ENCODE peak calls at places on chromosomes 2 and 18, in four cellular contexts. One of them, this sample, is unnamed.

GRCh38 chr18:24443870-24444269 is 16.6 kb upstream of the HRH4 start:
- DNase-seq in Calu3: no peak
- DNase-seq in HFFc6: no peak
- DNase-seq in stomach: no peak
- DNase-seq in this sample: no peak

GRCh38 chr2:96329416-96329815 is 4.3 kb downstream of the ITPRIPL1 start:
- DNase-seq in Calu3: no peak
- DNase-seq in stomach: no peak
- DNase-seq in HFFc6: peak; percentile 76
- DNase-seq in this sample: no peak

GRCh38 chr2:36708119-36708741 is 11.7 kb downstream of the VIT start:
- DNase-seq in stomach: no peak
- DNase-seq in Calu3: no peak
- DNase-seq in HFFc6: peak; percentile 78
- DNase-seq in this sample: no peak

GRCh38 chr2:214076527-214076926 is 334.3 kb upstream of the VWC2L start:
- DNase-seq in HFFc6: peak; percentile 70
- DNase-seq in stomach: no peak
- DNase-seq in Calu3: no peak
- DNase-seq in this sample: no peak

GRCh38 chr2:52934354-52934898 is 833.2 kb upstream of the CHAC2 start:
- DNase-seq in HFFc6: peak; percentile 20
- DNase-seq in Calu3: peak; percentile 25
- DNase-seq in stomach: no peak
- DNase-seq in this sample: no peak

GRCh38 chr2:189183170-189183569 is 3.6 kb upstream of the COL5A2 start:
- DNase-seq in stomach: no peak
- DNase-seq in Calu3: no peak
- DNase-seq in HFFc6: no peak
- DNase-seq in this sample: no peak

GRCh38 chr2:101672047-101672446 is 25.5 kb upstream of the MAP4K4 start:
- DNase-seq in Calu3: no peak
- DNase-seq in stomach: no peak
- DNase-seq in HFFc6: no peak
- DNase-seq in this sample: no peak

GRCh38 chr2:24466871-24467870 is 23.9 kb upstream of the NCOA1 start:
- DNase-seq in stomach: no peak
- DNase-seq in Calu3: no peak
- DNase-seq in HFFc6: no peak
- DNase-seq in this sample: no peak

GRCh38 chr2:46151582-46151981 is 145.6 kb upstream of the EPAS1 start:
- DNase-seq in stomach: no peak
- DNase-seq in Calu3: peak; percentile 17
- DNase-seq in HFFc6: no peak
- DNase-seq in this sample: no peak

GRCh38 chr2:234187646-234188174 is 137.2 kb downstream of the SPP2 start:
- DNase-seq in stomach: no peak
- DNase-seq in Calu3: no peak
- DNase-seq in HFFc6: no peak
- DNase-seq in this sample: no peak

GRCh38 chr2:234193977-234194563 is 143.6 kb downstream of the SPP2 start:
- DNase-seq in HFFc6: no peak
- DNase-seq in Calu3: no peak
- DNase-seq in stomach: no peak
- DNase-seq in this sample: no peak

GRCh38 chr2:234191819-234192407 is 141.4 kb downstream of the SPP2 start:
- DNase-seq in stomach: no peak
- DNase-seq in HFFc6: no peak
- DNase-seq in Calu3: no peak
- DNase-seq in this sample: no peak

GRCh38 chr2:234189786-234190185 is 139.3 kb downstream of the SPP2 start:
- DNase-seq in stomach: no peak
- DNase-seq in Calu3: no peak
- DNase-seq in HFFc6: no peak
- DNase-seq in this sample: no peak

GRCh38 chr2:234189230-234189629 is 138.7 kb downstream of the SPP2 start:
- DNase-seq in stomach: no peak
- DNase-seq in HFFc6: no peak
- DNase-seq in Calu3: no peak
- DNase-seq in this sample: no peak
- TF ChIP-seq CTCF in stomach: no peak
- TF ChIP-seq CTCF in HFFc6: no peak
- TF ChIP-seq CTCF in Calu3: no peak
- TF ChIP-seq CTCF in this sample: no peak

DNA sequence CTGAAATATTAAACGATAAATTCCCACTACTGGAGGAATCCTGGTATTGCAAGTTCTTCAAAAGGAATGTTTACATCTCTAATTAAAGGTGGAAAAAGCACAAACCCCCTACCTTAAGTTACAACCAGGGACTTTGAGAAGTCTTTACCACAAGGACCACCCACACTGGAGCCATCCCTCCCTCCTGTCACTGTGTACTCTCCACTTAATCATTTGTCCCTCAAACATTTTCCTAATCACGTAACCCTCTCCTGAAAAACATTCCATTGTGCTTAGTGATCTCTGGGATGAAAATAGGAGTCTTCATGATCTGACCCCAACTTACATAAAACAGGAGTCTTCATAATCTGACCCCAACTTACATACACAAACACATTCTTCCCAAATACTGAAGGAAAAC is 85.7 kb downstream of the SUCLG1 start:
- DNase-seq in Calu3: no peak
- DNase-seq in stomach: no peak
- DNase-seq in HFFc6: no peak
- DNase-seq in this sample: no peak
- TF ChIP-seq CTCF in Calu3: no peak
- TF ChIP-seq CTCF in stomach: no peak
- TF ChIP-seq CTCF in HFFc6: no peak
- TF ChIP-seq CTCF in this sample: no peak

GRCh38 chr2:17171446-17172049 is 346.7 kb downstream of the RAD51AP2 start:
- DNase-seq in HFFc6: no peak
- DNase-seq in stomach: peak; percentile 27
- DNase-seq in Calu3: peak; percentile 6
- DNase-seq in this sample: no peak
- TF ChIP-seq CTCF in HFFc6: no peak
- TF ChIP-seq CTCF in stomach: peak; percentile 42
- TF ChIP-seq CTCF in Calu3: peak; percentile 39
- TF ChIP-seq CTCF in this sample: no peak

DNA sequence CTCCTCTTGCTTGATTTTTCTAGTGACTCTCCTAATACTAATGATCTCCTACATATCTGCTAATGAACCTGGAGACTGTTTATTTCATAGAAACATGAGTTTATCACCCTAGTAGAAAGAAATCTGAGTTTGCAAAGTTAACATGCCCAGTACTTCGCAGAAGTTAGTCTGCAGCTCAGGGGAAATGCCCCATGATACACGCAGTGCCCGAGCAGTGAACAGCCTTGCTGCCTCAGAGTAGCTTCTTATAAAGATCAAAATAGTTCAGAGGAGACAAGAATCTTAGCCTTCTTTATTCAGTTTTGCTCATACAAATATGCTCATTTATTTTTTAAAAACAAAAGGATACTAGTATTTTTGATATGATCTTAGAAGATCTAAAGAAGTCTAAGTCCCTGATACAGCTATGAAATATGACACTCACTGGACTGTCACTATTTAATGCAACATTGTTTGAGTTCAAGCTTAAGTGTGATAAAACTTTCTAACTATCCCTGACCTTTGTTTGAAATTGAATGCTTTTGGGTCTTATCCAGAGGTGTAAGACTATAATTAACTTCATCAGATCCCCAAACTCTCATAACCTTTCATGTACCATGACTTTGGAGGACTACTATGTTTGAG is 20.5 kb downstream of the FRZB start:
- DNase-seq in Calu3: no peak
- DNase-seq in HFFc6: no peak
- DNase-seq in stomach: no peak
- DNase-seq in this sample: no peak
- TF ChIP-seq CTCF in Calu3: no peak
- TF ChIP-seq CTCF in HFFc6: no peak
- TF ChIP-seq CTCF in stomach: no peak
- TF ChIP-seq CTCF in this sample: no peak

GRCh38 chr2:143282684-143283083 is 153.5 kb downstream of the ARHGAP15 start:
- DNase-seq in HFFc6: no peak
- DNase-seq in stomach: no peak
- DNase-seq in Calu3: no peak
- DNase-seq in this sample: no peak
- TF ChIP-seq CTCF in HFFc6: peak; percentile 45
- TF ChIP-seq CTCF in stomach: no peak
- TF ChIP-seq CTCF in Calu3: no peak
- TF ChIP-seq CTCF in this sample: no peak

GRCh38 chr18:52422985-52423601 is 83.1 kb downstream of the DCC start:
- DNase-seq in stomach: no peak
- DNase-seq in HFFc6: no peak
- DNase-seq in Calu3: no peak
- DNase-seq in this sample: no peak
- TF ChIP-seq CTCF in stomach: no peak
- TF ChIP-seq CTCF in HFFc6: no peak
- TF ChIP-seq CTCF in Calu3: no peak
- TF ChIP-seq CTCF in this sample: no peak

DNA sequence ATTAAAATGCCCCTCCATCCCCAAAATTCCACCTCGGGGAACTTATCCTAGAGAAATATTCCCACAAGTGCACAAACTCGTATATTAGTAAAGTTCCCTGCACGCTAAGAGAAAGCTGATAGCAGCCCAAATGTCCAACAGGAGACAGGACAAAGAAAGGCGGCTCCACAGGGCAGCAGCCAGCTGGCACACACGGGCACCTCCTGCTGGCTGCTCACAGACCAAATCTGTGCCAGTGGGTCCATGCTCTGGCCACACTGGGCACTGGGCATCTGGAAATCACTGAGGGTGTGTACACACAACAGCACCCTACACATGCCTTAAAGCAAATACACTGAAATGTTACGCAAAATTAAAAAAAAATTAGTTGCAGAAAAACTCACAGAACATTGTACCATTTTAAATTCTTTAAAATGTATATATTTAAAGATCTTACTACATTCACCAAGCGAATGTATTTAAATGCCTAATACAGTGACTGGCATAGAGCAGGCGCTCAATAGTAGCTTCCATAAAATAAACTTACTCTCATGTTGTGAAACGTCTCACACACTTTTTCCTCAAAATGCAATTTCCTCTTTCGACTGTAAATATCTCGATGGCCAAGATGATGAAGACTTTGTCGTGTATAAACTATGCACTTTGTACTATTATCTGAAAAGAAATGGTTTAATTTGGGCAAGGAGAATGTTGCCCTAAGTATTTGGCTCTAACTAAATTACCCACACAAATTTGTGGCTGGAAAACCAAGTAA is 19.4 kb downstream of the ZNF516 start:
- DNase-seq in Calu3: no peak
- DNase-seq in stomach: no peak
- DNase-seq in HFFc6: no peak
- DNase-seq in this sample: no peak
- TF ChIP-seq CTCF in Calu3: no peak
- TF ChIP-seq CTCF in stomach: no peak
- TF ChIP-seq CTCF in HFFc6: peak; percentile 68
- TF ChIP-seq CTCF in this sample: no peak

DNA sequence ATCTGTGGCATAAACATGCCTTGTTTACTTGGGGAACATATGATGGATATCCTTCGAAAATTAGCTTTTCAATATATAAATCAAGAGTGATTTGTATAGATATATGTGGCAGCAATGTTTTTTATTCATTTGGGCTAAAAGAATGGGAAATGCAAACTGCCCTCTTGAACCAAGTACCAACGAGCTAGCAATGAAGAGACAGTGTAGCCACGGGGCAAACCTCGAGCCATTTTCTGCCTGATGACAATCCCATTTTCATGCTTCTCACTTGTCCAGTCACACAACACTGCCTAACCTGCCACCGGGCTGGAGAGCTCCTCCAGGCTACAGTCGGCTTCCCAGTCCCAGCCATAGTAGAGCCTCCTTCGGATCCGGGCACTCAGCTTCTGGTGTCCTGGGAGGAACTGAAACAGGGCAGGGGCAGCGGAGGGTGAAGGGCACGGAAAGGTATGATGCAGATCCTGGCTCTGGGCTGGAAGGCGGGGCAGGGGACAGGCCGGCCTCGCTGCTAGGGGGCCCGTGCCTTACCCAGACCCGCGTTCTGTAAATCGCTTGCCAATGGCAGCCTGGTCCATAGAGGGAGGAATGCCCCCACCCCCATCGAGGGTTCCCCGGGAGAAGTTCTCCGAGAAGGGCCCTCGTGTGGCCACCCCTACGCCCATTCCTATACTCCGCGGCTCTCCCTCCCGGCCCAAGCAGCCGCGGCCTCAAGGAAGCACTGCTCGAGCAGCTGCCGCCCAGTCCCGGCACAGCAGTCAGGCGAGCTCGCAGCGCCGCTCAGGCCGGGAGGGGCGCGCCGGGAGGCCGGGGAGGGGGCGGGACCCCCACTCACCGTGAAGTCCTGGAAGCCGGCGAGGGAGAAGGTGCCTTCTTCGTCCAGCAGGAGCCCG is 552 bp downstream of the CNPPD1 start:
- DNase-seq in Calu3: peak; percentile 60
- DNase-seq in HFFc6: peak; percentile 30
- DNase-seq in stomach: peak; percentile 58
- DNase-seq in this sample: peak; percentile 69
- TF ChIP-seq CTCF in Calu3: no peak
- TF ChIP-seq CTCF in HFFc6: peak; percentile 53
- TF ChIP-seq CTCF in stomach: no peak
- TF ChIP-seq CTCF in this sample: no peak

DNA sequence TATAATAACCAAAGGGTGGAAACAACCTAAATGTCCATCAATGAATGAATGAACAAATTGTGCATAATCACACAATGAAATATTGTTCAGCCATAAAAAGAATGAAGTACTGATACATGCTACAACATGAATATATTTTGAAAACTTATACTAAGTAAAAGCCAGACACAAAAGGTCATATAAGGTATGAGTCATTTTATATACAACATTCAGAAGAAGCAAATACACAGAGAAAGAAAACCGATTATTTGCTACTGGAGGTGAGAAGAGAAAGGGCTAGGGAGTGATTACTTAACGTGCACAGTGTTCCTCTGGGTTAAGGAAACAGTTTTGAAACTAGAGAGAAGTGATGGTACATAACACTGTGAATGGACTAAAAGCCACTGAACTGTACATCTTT is 105.3 kb downstream of the GORASP2 start:
- DNase-seq in HFFc6: no peak
- DNase-seq in Calu3: no peak
- DNase-seq in stomach: no peak
- DNase-seq in this sample: no peak
- TF ChIP-seq CTCF in HFFc6: no peak
- TF ChIP-seq CTCF in Calu3: no peak
- TF ChIP-seq CTCF in stomach: no peak
- TF ChIP-seq CTCF in this sample: no peak

This sample was measured in activated B cell treated with CpG ODN at 0.5 μM for 24 hours.